ENCODE peak calls at places on chromosome 6, in eight cellular contexts. E is AML-193; V is endodermal cell; P is tibial artery; Q is A172; K is activated T-cell treated with anti-CD3 and anti-CD28 coated beads, Interleukin-2, amount 50 U/mL, for 72 hours; C is NCI-H1436; R is Caco-2. U is an unnamed sample.

GRCh38 chr6:132404330-132404729 is 3.1 kb upstream of the MOXD1 start:
- DNase-seq in E (no peak), V (no peak), P (no peak), Q (no peak), K (no peak), C (no peak), R (no peak), U (no peak)

GRCh38 chr6:137970368-137970767 is 103.3 kb downstream of the TNFAIP3 start:
- DNase-seq in E (no peak), V (no peak), P (no peak), Q (no peak), K (peak; percentile 58), C (no peak), R (no peak), U (no peak)

GRCh38 chr6:83908813-83909212 is 49.3 kb downstream of the CYB5R4 start:
- DNase-seq in E (no peak), V (no peak), P (no peak), Q (peak; percentile 8), K (no peak), C (no peak), R (no peak), U (no peak)

GRCh38 chr6:34990971-34991560 is 102.0 kb downstream of the ANKS1A start:
- DNase-seq in E (no peak), V (no peak), P (no peak), Q (no peak), K (no peak), C (no peak), R (no peak), U (no peak)

GRCh38 chr6:33288942-33289783 is at the start of the genes PFDN6 and WDR46:
- DNase-seq in E (peak; percentile 99), V (peak; percentile 91), P (peak; percentile 90), Q (peak; percentile 85), K (peak; percentile 76), C (peak; percentile 82), R (peak; percentile 83), U (peak; percentile 78)

GRCh38 chr6:99344289-99344688 is 5.2 kb downstream of the FAXC start:
- DNase-seq in E (no peak), V (no peak), P (no peak), Q (peak; percentile 78), K (no peak), C (no peak), R (no peak), U (no peak)

GRCh38 chr6:158081657-158081935 is 86.5 kb downstream of the SERAC1 start:
- DNase-seq in E (peak; percentile 32), V (no peak), P (no peak), Q (no peak), K (no peak), C (no peak), R (no peak), U (no peak)

GRCh38 chr6:57313711-57314471 is 3.5 kb upstream of the PRIM2 start:
- DNase-seq in E (no peak), V (no peak), P (no peak), Q (peak; percentile 98), K (no peak), C (no peak), R (peak; percentile 41), U (no peak)

GRCh38 chr6:71588490-71588889 is 297.9 kb upstream of the RIMS1 start:
- DNase-seq in E (no peak), V (peak; percentile 46), P (no peak), Q (no peak), K (no peak), C (no peak), R (no peak), U (no peak)

U was measured in NCI-H2171.